ENCODE peak calls at places on chromosomes 4 and X, in five cellular contexts. H is PC-3, Z is mammary epithelial cell, K is uterus, W is HCT116. N is an unnamed sample.

GRCh38 chr4:151004222-151004621 is 10.9 kb downstream of the LRBA start:
- DNase-seq in H (peak), W (peak), Z (peak), K (no peak), N (no peak)

GRCh38 chr4:147396105-147396504 is 84.8 kb upstream of the EDNRA start:
- DNase-seq in Z (no peak), K (no peak), H (no peak), W (no peak), N (no peak)

GRCh38 chr4:76680934-76681333 is 217.0 kb downstream of the SOWAHB start:
- DNase-seq in W (no peak), H (no peak), Z (no peak), K (no peak), N (no peak)

GRCh38 chrX:110415440-110416167 is 57.0 kb downstream of the RTL9 start:
- DNase-seq in Z (peak), H (peak), W (no peak), K (no peak), N (no peak)

GRCh38 chr4:56434599-56435000 is 815 bp downstream of the PPAT start:
- DNase-seq in H (no peak), Z (no peak), W (no peak), K (no peak), N (no peak)

GRCh38 chrX:140050906-140051305 is 85.6 kb upstream of the CXorf66 start:
- DNase-seq in Z (no peak), H (peak), K (no peak), W (no peak), N (no peak)

GRCh38 chr4:6777636-6778281 is 4.8 kb upstream of the KIAA0232 start:
- DNase-seq in K (no peak), W (no peak), Z (no peak), H (no peak), N (no peak)

GRCh38 chr4:40046311-40046980 is 10.2 kb upstream of the N4BP2 start:
- DNase-seq in Z (peak), H (peak), W (no peak), K (no peak), N (no peak)

GRCh38 chr4:149549911-149550310 is 265.7 kb downstream of the IQCM start:
- DNase-seq in Z (no peak), K (no peak), H (peak), W (no peak), N (no peak)

GRCh38 chr4:4203688-4204400 is 22.9 kb downstream of the OTOP1 start:
- DNase-seq in K (no peak), H (peak), Z (no peak), W (no peak), N (no peak)

GRCh38 chr4:87392183-87392582 is 1.2 kb upstream of the HSD17B11 start:
- DNase-seq in K (no peak), W (no peak), Z (no peak), H (no peak), N (no peak)
- H3K27ac ChIP-seq in K (peak), W (no peak), Z (no peak), H (no peak), N (no peak)

DNA sequence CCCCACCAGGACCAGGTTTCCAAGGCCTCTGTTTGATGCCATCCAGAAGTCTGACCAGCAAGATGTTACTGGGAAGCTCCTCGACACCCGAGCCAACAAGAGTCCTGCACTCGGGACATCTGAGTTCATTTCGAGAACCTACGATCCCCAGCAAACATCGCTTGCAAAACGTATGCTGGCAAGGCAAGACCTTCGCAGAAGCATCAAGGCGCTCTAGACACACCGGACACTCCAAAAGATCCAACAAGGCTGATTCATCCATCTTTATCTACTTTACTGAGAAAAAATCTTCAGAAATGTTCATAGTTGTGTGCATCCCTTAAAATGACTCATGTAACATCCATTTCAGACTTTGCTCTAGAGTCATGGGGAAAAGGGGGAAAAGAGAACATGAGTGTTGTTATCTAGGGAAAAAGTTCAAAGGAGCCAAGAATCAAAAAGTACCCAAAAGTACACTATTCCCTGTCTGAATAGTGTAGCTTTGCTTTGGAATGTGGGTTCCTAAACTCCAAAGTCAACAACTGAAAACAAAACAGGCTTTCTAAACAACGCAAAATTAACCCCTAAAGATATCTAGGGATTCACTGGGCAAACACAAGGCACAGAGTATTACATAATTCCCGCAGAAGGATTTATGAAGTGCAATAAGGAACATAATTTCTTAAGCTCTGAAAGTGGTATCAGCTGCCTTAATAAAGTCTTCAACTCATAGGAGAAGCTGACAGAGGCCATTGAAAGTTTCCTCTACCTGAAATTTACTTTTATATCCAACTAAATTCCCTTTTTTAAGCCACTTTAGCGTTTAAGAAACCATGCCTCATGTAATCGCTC is 1.6 kb downstream of the SH3RF1 start:
- DNase-seq in W (no peak), Z (peak), K (no peak), H (peak), N (no peak)
- H3K4me3 ChIP-seq in W (peak), Z (peak), K (peak), H (peak), N (peak)

GRCh38 chrX:150581093-150581775 is 12.8 kb downstream of the MTM1 start:
- DNase-seq in W (peak), Z (peak), K (no peak), H (peak), N (no peak)
- H3K27ac ChIP-seq in W (peak), Z (peak), K (no peak), H (peak), N (no peak)

GRCh38 chr4:181821039-181822004 is 421.9 kb upstream of the TENM3 start:
- DNase-seq in H (no peak), Z (peak), W (no peak), K (no peak), N (no peak)
- H3K4me3 ChIP-seq in H (no peak), Z (peak), W (no peak), K (no peak), N (no peak)

GRCh38 chr4:125319311-125319710 is 4.6 kb downstream of the FAT4 start:
- DNase-seq in Z (no peak), H (no peak), W (no peak), K (no peak), N (no peak)

GRCh38 chr4:125322363-125322730 is 7.6 kb downstream of the FAT4 start:
- DNase-seq in W (no peak), H (peak), K (no peak), Z (peak), N (no peak)

GRCh38 chr4:125325733-125326132 is 11.0 kb downstream of the FAT4 start:
- DNase-seq in H (no peak), K (no peak), W (no peak), Z (no peak), N (no peak)

GRCh38 chr4:125323547-125324100 is 8.9 kb downstream of the FAT4 start:
- DNase-seq in W (no peak), Z (peak), K (no peak), H (peak), N (no peak)

GRCh38 chr4:125321709-125322362 is 7.1 kb downstream of the FAT4 start:
- DNase-seq in Z (peak), W (no peak), K (no peak), H (peak), N (no peak)
- H3K27ac ChIP-seq in Z (no peak), W (no peak), K (peak), H (peak), N (peak)

DNA sequence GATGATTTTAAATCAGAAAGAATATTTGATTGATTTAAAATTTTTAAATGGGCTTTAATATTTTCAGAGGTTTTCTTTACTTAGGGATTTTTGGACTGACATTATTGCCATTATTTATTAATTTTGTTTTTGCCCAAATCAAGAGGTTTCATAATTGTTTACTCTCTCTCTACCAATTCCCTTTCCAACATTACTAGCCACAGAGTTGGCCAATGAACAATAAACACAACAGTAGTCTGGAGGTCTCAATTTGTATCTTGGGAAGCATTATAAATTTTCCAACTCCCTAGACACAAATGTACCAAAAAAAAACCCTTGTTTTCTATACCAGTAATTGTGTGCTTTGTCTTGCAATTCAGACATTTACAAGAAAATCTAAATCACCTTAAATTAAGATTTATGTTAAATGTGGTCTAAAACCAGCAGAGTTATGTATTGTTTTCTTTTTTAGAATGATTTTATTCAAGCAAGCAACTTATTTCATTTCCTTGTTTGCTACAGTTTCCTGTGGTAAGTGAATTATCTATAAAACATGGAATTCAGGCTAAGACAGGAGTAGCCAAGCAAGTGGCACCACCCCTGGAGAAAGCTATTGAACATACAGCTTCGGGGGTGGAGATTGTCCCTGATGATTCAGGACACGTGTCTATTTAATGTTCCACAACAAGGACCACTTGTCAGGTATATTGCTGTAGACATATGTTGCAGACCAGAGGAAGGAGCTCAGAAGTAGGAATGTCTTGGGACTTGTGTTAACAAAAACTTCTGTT is 622 bp downstream of the KLKB1 start:
- DNase-seq in K (no peak), H (no peak), Z (no peak), W (no peak), N (no peak)
- H3K4me3 ChIP-seq in K (no peak), H (no peak), Z (no peak), W (no peak), N (no peak)